ENCODE peak calls at places on chromosomes 2 and 18, in four cellular contexts. One of them, this sample, is unnamed.

GRCh38 chr2:151111599-151112278 is 149.9 kb downstream of the RBM43 start:
- DNase-seq in HCT116: no peak
- DNase-seq in IMR-90: peak; percentile 93
- DNase-seq in breast epithelium: no peak
- DNase-seq in this sample: no peak

GRCh38 chr2:74915743-74916142 is 42.7 kb upstream of the POLE4 start:
- DNase-seq in HCT116: no peak
- DNase-seq in IMR-90: peak; percentile 70
- DNase-seq in breast epithelium: no peak
- DNase-seq in this sample: no peak

GRCh38 chr2:58081000-58081399 is 34.4 kb downstream of the VRK2 start:
- DNase-seq in HCT116: no peak
- DNase-seq in IMR-90: no peak
- DNase-seq in breast epithelium: no peak
- DNase-seq in this sample: no peak

GRCh38 chr2:234496835-234497591 is at the start of gene ARL4C:
- DNase-seq in HCT116: no peak
- DNase-seq in IMR-90: peak; percentile 60
- DNase-seq in breast epithelium: peak; percentile 74
- DNase-seq in this sample: peak; percentile 78

GRCh38 chr2:112253261-112253807 is 1.5 kb downstream of the ZC3H8 start:
- DNase-seq in HCT116: no peak
- DNase-seq in IMR-90: no peak
- DNase-seq in breast epithelium: no peak
- DNase-seq in this sample: no peak

GRCh38 chr2:30631051-30631671 is 176.1 kb downstream of the CAPN13 start:
- DNase-seq in HCT116: no peak
- DNase-seq in IMR-90: peak; percentile 13
- DNase-seq in breast epithelium: no peak
- DNase-seq in this sample: no peak

GRCh38 chr18:48541026-48541746 is 2.4 kb downstream of the CTIF start:
- DNase-seq in HCT116: no peak
- DNase-seq in IMR-90: peak; percentile 75
- DNase-seq in breast epithelium: peak; percentile 55
- DNase-seq in this sample: peak; percentile 88

GRCh38 chr2:27689424-27689823 is 25.7 kb downstream of the SLC4A1AP start:
- DNase-seq in HCT116: no peak
- DNase-seq in IMR-90: no peak
- DNase-seq in breast epithelium: no peak
- DNase-seq in this sample: no peak

GRCh38 chr2:205079173-205079572 is 533.9 kb downstream of the PARD3B start:
- DNase-seq in HCT116: no peak
- DNase-seq in IMR-90: no peak
- DNase-seq in breast epithelium: no peak
- DNase-seq in this sample: no peak

GRCh38 chr2:241499146-241499965 is 9.0 kb downstream of the STK25 start:
- DNase-seq in HCT116: no peak
- DNase-seq in IMR-90: no peak
- DNase-seq in breast epithelium: no peak
- DNase-seq in this sample: no peak

GRCh38 chr2:166384774-166385173 is 9.0 kb upstream of the SCN9A start:
- DNase-seq in HCT116: no peak
- DNase-seq in IMR-90: peak; percentile 52
- DNase-seq in breast epithelium: no peak
- DNase-seq in this sample: no peak

GRCh38 chr2:144796956-144797355 is 277.0 kb upstream of the ZEB2 start:
- DNase-seq in HCT116: no peak
- DNase-seq in IMR-90: no peak
- DNase-seq in breast epithelium: no peak
- DNase-seq in this sample: no peak

GRCh38 chr2:160165996-160166395 is 34.1 kb downstream of the ITGB6 start:
- DNase-seq in HCT116: no peak
- DNase-seq in IMR-90: no peak
- DNase-seq in breast epithelium: no peak
- DNase-seq in this sample: no peak
- H3K27ac ChIP-seq in HCT116: no peak overlapping the region
- H3K27ac ChIP-seq in IMR-90: no peak overlapping the region
- H3K27ac ChIP-seq in breast epithelium: peak overlapping the region; percentile 57
- H3K27ac ChIP-seq in this sample: no peak overlapping the region

GRCh38 chr2:72573232-72573631 is 252.6 kb downstream of the EXOC6B start:
- DNase-seq in HCT116: no peak
- DNase-seq in IMR-90: no peak
- DNase-seq in breast epithelium: no peak
- DNase-seq in this sample: no peak

GRCh38 chr2:72572501-72572900 is 253.3 kb downstream of the EXOC6B start:
- DNase-seq in HCT116: no peak
- DNase-seq in IMR-90: peak; percentile 61
- DNase-seq in breast epithelium: no peak
- DNase-seq in this sample: no peak

GRCh38 chr2:72576459-72576858 is 249.4 kb downstream of the EXOC6B start:
- DNase-seq in HCT116: no peak
- DNase-seq in IMR-90: no peak
- DNase-seq in breast epithelium: no peak
- DNase-seq in this sample: no peak

GRCh38 chr2:72576861-72577260 is 249.0 kb downstream of the EXOC6B start:
- DNase-seq in HCT116: no peak
- DNase-seq in IMR-90: peak; percentile 53
- DNase-seq in breast epithelium: no peak
- DNase-seq in this sample: no peak

DNA sequence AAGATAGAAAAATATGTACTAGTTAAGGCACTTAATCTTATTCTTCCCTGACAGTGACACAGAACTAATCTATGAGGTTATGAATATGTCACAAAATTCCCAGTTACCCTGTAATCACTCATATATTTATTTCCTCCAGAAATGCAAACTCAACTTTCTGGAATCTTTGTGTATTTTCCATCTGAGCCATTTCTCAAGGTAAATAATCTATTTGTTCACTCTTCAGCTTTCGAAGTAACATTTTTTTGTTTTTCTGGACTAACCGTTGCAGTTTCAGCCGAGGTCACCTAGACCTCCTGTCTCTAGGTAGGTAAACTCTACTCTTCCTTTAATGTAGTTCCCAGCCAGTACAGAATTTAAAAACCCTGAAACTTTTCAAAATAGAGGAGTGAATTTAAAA is 250.9 kb downstream of the EXOC6B start:
- DNase-seq in HCT116: no peak
- DNase-seq in IMR-90: no peak
- DNase-seq in breast epithelium: no peak
- DNase-seq in this sample: no peak
- H3K4me1 ChIP-seq in HCT116: no peaks in the 10 kb centered on the region
- H3K4me1 ChIP-seq in IMR-90: peaks cover 4% of the 10 kb centered on the region
- H3K4me1 ChIP-seq in breast epithelium: no peaks in the 10 kb centered on the region
- H3K4me1 ChIP-seq in this sample: no peaks in the 10 kb centered on the region

GRCh38 chr2:10895231-10895630 is 16.5 kb upstream of the KCNF1 start:
- DNase-seq in HCT116: no peak
- DNase-seq in IMR-90: no peak
- DNase-seq in breast epithelium: no peak
- DNase-seq in this sample: no peak

GRCh38 chr2:10891848-10892247 is 19.9 kb upstream of the KCNF1 start:
- DNase-seq in HCT116: no peak
- DNase-seq in IMR-90: no peak
- DNase-seq in breast epithelium: no peak
- DNase-seq in this sample: peak; percentile 2

GRCh38 chr2:10892316-10892715 is 19.4 kb upstream of the KCNF1 start:
- DNase-seq in HCT116: no peak
- DNase-seq in IMR-90: no peak
- DNase-seq in breast epithelium: no peak
- DNase-seq in this sample: no peak

GRCh38 chr2:10892796-10893350 is 18.9 kb upstream of the KCNF1 start:
- DNase-seq in HCT116: no peak
- DNase-seq in IMR-90: no peak
- DNase-seq in breast epithelium: no peak
- DNase-seq in this sample: no peak

GRCh38 chr2:10894264-10894935 is 17.3 kb upstream of the KCNF1 start:
- DNase-seq in HCT116: no peak
- DNase-seq in IMR-90: no peak
- DNase-seq in breast epithelium: no peak
- DNase-seq in this sample: no peak
- TF ChIP-seq POLR2A in HCT116: no peak
- TF ChIP-seq POLR2A in IMR-90: no peak
- TF ChIP-seq POLR2A in breast epithelium: no peak
- TF ChIP-seq POLR2A in this sample: no peak

GRCh38 chr2:157868993-157869392 is 7.1 kb downstream of the ACVR1 start:
- DNase-seq in HCT116: no peak
- DNase-seq in IMR-90: peak; percentile 28
- DNase-seq in breast epithelium: no peak
- DNase-seq in this sample: no peak

GRCh38 chr2:157864857-157865450 is 11.2 kb downstream of the ACVR1 start:
- DNase-seq in HCT116: no peak
- DNase-seq in IMR-90: no peak
- DNase-seq in breast epithelium: no peak
- DNase-seq in this sample: no peak

GRCh38 chr2:157867703-157868102 is 8.4 kb downstream of the ACVR1 start:
- DNase-seq in HCT116: no peak
- DNase-seq in IMR-90: no peak
- DNase-seq in breast epithelium: no peak
- DNase-seq in this sample: no peak

GRCh38 chr2:157866202-157866601 is 9.9 kb downstream of the ACVR1 start:
- DNase-seq in HCT116: no peak
- DNase-seq in IMR-90: no peak
- DNase-seq in breast epithelium: no peak
- DNase-seq in this sample: no peak

GRCh38 chr2:157866666-157867642 is 9.2 kb downstream of the ACVR1 start:
- DNase-seq in HCT116: no peak
- DNase-seq in IMR-90: no peak
- DNase-seq in breast epithelium: no peak
- DNase-seq in this sample: peak; percentile 50
- H3K27ac ChIP-seq in HCT116: no peak overlapping the region
- H3K27ac ChIP-seq in IMR-90: no peak overlapping the region
- H3K27ac ChIP-seq in breast epithelium: no peak overlapping the region
- H3K27ac ChIP-seq in this sample: no peak overlapping the region